ENCODE peak calls at places on chromosomes 6 and 20, in seven cellular contexts. V is mesenchymal stem cell, A is neuronal stem cell, M is mesendoderm, J is IMR-90, U is H1, R is trophoblast cell. Q is an unnamed sample.

GRCh38 chr20:38117635-38118034 is 47.4 kb downstream of the TGM2 start:
- DNase-seq in U (no peak), V (no peak), A (no peak), M (peak), J (peak), R (peak), Q (no peak)

GRCh38 chr6:15464211-15464725 is 198.6 kb downstream of the DTNBP1 start:
- DNase-seq in A (peak), J (no peak), V (peak), U (peak), R (peak), M (peak), Q (peak)

GRCh38 chr20:23145281-23145700 is 59.2 kb upstream of the CD93 start:
- DNase-seq in R (peak), J (peak), M (no peak), U (no peak), A (no peak), V (peak), Q (no peak)

GRCh38 chr6:157519255-157520116 is 138.5 kb downstream of the ZDHHC14 start:
- DNase-seq in V (no peak), U (no peak), M (no peak), J (no peak), A (no peak), R (no peak), Q (no peak)

GRCh38 chr20:50633361-50633760 is 58.0 kb downstream of the RIPOR3 start:
- DNase-seq in J (no peak), M (no peak), R (no peak), A (no peak), U (no peak), V (no peak), Q (no peak)

GRCh38 chr6:124430741-124431140 is 531.5 kb upstream of the RNF217 start:
- DNase-seq in U (no peak), R (peak), A (no peak), M (no peak), J (no peak), V (no peak), Q (no peak)

GRCh38 chr20:33232486-33233072 is 3.2 kb upstream of the BPIFA1 start:
- DNase-seq in U (no peak), V (no peak), R (no peak), J (no peak), A (no peak), M (no peak), Q (no peak)

GRCh38 chr6:12277401-12277800 is 12.8 kb upstream of the EDN1 start:
- DNase-seq in V (no peak), U (no peak), R (peak), M (no peak), A (no peak), J (no peak), Q (no peak)

GRCh38 chr20:44784688-44785087 is 25.7 kb downstream of the RIMS4 start:
- DNase-seq in M (peak), J (no peak), R (no peak), A (no peak), V (no peak), U (no peak), Q (peak)

GRCh38 chr20:58995461-58996225 is 11.4 kb downstream of the CTSZ start:
- DNase-seq in R (no peak), U (no peak), M (no peak), A (no peak), J (no peak), V (no peak), Q (no peak)

DNA sequence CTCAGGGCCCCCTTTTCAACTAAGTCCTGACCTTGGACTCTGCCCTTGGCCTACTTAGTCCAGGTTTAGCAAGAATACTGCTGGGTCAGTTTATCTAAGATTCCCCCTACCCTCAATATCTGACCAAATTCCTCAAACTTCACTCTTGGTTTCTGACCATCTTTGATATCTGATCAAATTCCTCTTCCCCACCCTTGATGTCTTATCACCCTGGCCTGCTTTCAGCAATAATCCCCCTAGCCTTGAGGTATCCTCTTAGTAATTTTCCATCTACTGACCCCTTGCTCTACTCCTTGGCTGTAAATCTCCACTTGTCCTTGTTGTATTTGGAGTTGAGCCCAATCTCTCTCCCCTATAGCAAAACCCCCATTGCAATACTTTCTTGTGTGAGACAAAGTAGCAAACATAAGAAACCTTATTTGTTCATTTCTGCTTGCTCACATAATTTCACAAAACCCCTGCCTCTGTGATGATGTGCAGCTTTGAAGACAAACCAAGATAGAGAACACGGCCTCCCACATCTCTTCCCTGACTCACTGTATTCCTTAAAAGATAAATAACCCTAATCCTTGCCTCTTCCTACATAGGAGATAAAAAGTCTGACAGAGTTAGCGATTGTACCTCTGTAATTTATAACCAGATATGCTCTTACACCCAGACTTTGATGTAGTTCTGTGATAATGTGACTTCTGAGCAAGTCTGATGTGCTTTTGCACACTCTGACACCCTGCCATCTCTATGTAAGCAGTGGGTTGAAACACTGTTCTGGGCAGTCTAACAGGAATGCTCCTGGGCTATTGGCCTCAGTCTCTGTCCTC is 13.8 kb upstream of the IYD start:
- DNase-seq in V (no peak), A (no peak), M (no peak), J (peak), R (no peak), U (no peak), Q (no peak)
- H2BK5ac ChIP-seq in V (no peak), A (no peak), M (no peak), J (no peak), R (no peak), U (no peak), Q (no peak)

DNA sequence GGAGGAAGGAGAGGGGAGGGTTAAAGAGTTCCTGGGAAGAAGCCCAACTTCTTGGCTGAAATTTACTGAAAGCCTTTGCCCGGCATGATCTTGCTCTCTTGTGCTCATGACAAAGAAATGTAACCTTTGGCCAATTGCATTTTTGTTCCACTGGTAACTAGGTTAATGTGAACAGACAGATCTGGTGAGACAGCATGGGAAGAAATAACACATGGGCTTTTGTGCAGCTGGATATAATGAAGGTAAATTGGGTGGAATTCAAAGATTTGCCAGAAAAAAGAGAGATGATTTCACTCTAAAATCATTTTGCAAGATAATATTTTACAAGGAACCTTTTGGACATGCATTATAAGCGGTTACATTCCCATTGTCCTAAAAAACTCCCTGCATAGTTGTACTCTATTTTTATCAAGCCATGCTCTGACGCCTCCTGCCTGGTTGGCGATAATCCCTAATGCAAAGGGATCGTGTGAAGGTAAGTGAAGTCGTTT is 161.1 kb upstream of the AGPAT4 start:
- DNase-seq in J (peak), V (peak), M (no peak), R (peak), A (no peak), U (no peak), Q (no peak)
- H3K4me2 ChIP-seq in J (peak), V (no peak), M (no peak), R (peak), A (no peak), U (no peak), Q (no peak)

GRCh38 chr6:28004350-28005123 is 47.5 kb downstream of the OR2B6 start:
- DNase-seq in U (no peak), M (no peak), A (no peak), V (no peak), R (no peak), J (no peak), Q (no peak)
- H2BK5ac ChIP-seq in U (peak), M (no peak), A (no peak), V (no peak), R (no peak), J (no peak), Q (no peak)

GRCh38 chr20:46604551-46605133 is 46.6 kb downstream of the SLC13A3 start:
- DNase-seq in M (no peak), A (no peak), U (no peak), J (no peak), R (no peak), V (no peak), Q (no peak)
- H3K4me2 ChIP-seq in M (no peak), A (no peak), U (no peak), J (no peak), R (no peak), V (no peak), Q (no peak)

GRCh38 chr6:27908017-27908416 is 4.2 kb downstream of the OR2B2 start:
- DNase-seq in V (no peak), J (no peak), A (no peak), U (no peak), M (no peak), R (no peak), Q (no peak)

GRCh38 chr6:27901801-27902200 is 10.4 kb downstream of the OR2B2 start:
- DNase-seq in M (no peak), A (no peak), R (no peak), U (no peak), V (no peak), J (no peak), Q (no peak)

GRCh38 chr6:27899543-27899942 is 12.7 kb downstream of the OR2B2 start:
- DNase-seq in A (no peak), R (no peak), U (no peak), J (no peak), M (no peak), V (no peak), Q (no peak)

GRCh38 chr6:27897580-27898206 is 14.5 kb downstream of the OR2B2 start:
- DNase-seq in R (peak), U (no peak), M (no peak), V (no peak), A (no peak), J (no peak), Q (no peak)

DNA sequence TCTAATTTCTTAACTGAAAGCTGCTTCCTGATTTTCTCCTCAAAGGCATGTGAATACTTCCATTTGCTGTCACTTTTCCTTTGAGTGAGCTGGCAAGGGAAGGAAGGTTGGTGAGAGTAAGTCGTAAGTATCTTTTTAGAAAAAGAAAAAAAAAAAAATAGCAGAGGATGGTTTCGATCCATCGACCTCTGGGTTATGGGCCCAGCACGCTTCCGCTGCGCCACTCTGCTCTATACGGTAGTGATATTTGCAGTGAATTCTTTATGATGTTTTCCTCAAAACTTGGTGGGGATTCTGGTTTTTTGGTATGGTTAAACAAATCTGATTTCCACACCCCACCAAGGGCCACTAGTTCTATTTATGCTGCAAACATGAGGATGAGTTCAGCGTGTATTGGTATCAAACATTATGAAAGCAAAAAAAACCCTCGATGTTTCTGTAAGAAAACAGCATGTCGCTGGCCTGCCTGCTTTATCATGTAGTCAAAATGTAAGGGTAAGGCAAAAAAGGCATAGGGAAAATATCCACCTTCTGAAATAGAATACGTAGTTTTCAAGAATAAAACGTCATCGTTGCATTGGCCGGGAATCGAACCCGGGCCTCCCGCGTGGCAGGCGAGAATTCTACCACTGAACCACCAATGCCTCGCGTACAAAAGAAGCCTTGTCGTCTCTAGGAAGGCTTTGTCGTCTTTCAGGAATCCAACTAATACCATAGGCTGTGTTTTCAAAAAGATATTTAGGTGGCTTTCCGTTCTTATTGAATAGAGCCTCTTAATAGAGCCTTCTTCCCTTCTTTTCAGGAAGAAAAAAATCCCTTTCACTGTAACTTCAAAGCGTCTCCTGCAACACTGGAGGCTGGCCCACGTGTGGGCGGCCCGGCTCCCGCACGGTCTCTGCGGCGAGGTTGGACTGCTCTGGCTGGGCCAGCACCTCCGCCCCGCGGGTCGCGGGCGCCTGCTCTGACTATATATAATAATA is 9.6 kb downstream of the OR2B2 start:
- DNase-seq in V (peak), J (peak), A (peak), R (peak), U (peak), M (peak), Q (peak)
- H2BK5ac ChIP-seq in V (no peak), J (peak), A (no peak), R (no peak), U (no peak), M (no peak), Q (no peak)

DNA sequence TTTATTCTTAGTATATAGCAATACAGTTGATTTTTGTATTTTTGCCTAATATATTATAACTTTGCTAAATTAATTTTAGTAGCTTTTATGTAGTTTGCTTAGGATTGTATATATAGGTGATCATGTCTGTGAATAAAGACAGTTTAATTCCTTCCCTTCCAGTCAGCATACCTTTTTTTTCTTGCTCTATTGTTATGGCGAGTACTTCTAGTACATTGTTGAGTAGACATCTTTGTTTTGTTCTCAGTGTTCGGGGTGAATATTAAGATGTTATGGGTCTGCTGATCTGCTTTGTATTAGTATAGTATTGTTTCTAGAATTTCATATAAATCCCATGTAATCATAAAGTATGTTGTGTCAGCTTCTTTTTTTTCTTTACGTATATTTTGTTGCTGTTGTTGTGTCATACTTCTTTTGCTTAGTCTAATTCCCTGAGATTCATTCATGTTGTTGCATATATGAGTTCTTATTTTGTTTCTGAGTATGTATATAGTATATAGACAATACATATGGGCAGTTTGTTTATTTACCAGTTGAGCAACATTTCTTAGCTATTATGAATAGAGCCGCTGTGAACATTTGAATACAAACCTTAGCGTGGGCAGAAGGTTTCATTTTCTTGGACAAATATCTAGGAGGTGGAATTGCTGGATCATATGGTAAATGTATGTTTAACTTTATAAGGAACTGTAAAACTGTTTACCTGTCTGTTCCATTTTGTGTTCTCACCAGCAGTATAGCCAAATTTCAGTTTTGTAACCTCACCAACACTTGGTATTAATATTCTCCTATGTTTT is 25.5 kb downstream of the NCOA3 start:
- DNase-seq in J (no peak), A (no peak), U (no peak), V (no peak), M (no peak), R (peak), Q (no peak)
- H3K4me2 ChIP-seq in J (no peak), A (no peak), U (no peak), V (no peak), M (no peak), R (no peak), Q (no peak)

DNA sequence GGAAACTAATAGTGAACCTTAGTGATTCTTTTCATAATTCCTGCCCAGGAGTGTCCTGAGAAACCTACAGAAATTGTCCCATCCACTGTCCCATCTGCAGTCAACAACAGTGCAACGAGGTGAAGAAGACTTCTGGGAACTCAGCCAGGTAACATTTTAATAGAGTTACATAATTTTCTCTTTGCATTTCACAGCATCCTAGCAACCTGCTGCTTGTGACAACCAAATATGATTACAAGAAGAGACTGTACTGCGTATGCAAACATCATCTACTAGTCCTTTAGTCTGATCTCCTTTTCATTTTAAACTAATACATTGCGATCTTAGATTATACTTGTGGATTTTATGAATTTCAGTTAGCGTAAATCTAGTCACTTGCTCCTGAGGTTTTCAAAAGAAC is 951.6 kb downstream of the TFAP2A start:
- DNase-seq in V (no peak), M (no peak), R (peak), U (no peak), J (no peak), A (no peak), Q (no peak)
- H2BK5ac ChIP-seq in V (no peak), M (no peak), R (no peak), U (no peak), J (no peak), A (no peak), Q (no peak)

DNA sequence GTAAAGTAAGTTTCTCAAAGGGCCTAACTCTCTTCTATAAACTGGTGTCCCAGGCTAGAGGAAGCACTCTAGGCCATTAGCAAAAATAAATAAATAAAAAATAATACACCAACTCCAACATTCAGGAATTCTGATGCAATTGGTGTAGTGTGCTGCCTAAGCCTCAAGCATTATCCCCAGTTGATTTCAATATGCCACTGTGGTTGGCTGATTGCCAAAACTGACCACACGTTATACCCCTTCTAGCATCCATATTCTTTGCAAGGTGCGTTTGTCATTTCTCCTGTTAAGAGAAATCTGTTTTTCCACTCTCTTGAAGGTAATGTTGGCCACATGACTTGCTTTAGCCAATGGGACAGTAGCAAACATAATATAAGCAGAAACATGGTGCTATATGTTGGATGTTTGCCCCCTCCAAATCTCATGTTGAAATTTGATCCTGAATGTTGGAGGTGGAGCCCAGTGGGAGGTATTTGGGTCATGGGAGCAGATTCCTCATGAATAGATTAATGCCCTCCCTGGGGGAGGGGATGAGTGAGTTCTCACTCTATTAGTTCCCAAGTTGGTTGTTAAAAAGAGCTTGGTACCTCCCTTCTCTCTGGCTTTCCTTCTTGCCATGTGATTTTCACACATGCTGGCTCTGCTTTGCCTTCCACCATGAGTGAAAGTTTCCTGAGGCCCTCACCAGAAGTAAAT is 71.9 kb upstream of the PLCB4 start:
- DNase-seq in U (no peak), J (no peak), M (peak), R (no peak), A (no peak), V (no peak), Q (no peak)
- H3K4me2 ChIP-seq in U (peak), J (no peak), M (no peak), R (no peak), A (no peak), V (no peak), Q (no peak)

GRCh38 chr6:150646228-150646627 is 46.5 kb downstream of the PLEKHG1 start:
- DNase-seq in R (no peak), M (no peak), V (no peak), A (no peak), U (no peak), J (no peak), Q (no peak)
- H2BK5ac ChIP-seq in R (no peak), M (no peak), V (no peak), A (no peak), U (no peak), J (no peak), Q (no peak)

Q was measured in H9.